ENCODE peak calls at places on chromosome 14, in eight cellular contexts. One of them, this sample, is unnamed.

GRCh38 chr14:64303471-64303917 is 9.3 kb upstream of the ESR2 start:
- DNase-seq in ureter: no peak
- DNase-seq in DMS79 treated with DMSO at 0.1 percent for 48 hours: peak; percentile 92
- DNase-seq in stimulated activated CD4-positive, alpha-beta T cell treated with anti-CD3 and anti-CD28 coated beads, Interleukin-12 subunit alpha, Interleukin-12 subunit beta, amount 100 ng/mL, for 24 hours: no peak
- DNase-seq in dorsolateral prefrontal cortex: no peak
- DNase-seq in heart left ventricle: no peak
- DNase-seq in GM06990: peak; percentile 49
- DNase-seq in A549: peak; percentile 82
- DNase-seq in this sample: no peak

GRCh38 chr14:23622990-23623389 is 13.2 kb upstream of the DHRS2 start:
- DNase-seq in A549: no peak
- DNase-seq in dorsolateral prefrontal cortex: no peak
- DNase-seq in GM06990: no peak
- DNase-seq in heart left ventricle: no peak
- DNase-seq in stimulated activated CD4-positive, alpha-beta T cell treated with anti-CD3 and anti-CD28 coated beads, Interleukin-12 subunit alpha, Interleukin-12 subunit beta, amount 100 ng/mL, for 24 hours: no peak
- DNase-seq in ureter: no peak
- DNase-seq in DMS79 treated with DMSO at 0.1 percent for 48 hours: no peak
- DNase-seq in this sample: no peak

GRCh38 chr14:103087343-103087835 is 3.4 kb downstream of the LBHD2 start:
- DNase-seq in GM06990: peak; percentile 10
- DNase-seq in ureter: no peak
- DNase-seq in DMS79 treated with DMSO at 0.1 percent for 48 hours: no peak
- DNase-seq in heart left ventricle: no peak
- DNase-seq in stimulated activated CD4-positive, alpha-beta T cell treated with anti-CD3 and anti-CD28 coated beads, Interleukin-12 subunit alpha, Interleukin-12 subunit beta, amount 100 ng/mL, for 24 hours: no peak
- DNase-seq in A549: no peak
- DNase-seq in dorsolateral prefrontal cortex: peak; percentile 24
- DNase-seq in this sample: no peak

GRCh38 chr14:82626156-82627055 is 1092.8 kb upstream of the SEL1L start:
- DNase-seq in GM06990: no peak
- DNase-seq in DMS79 treated with DMSO at 0.1 percent for 48 hours: no peak
- DNase-seq in heart left ventricle: no peak
- DNase-seq in A549: no peak
- DNase-seq in stimulated activated CD4-positive, alpha-beta T cell treated with anti-CD3 and anti-CD28 coated beads, Interleukin-12 subunit alpha, Interleukin-12 subunit beta, amount 100 ng/mL, for 24 hours: no peak
- DNase-seq in ureter: no peak
- DNase-seq in dorsolateral prefrontal cortex: no peak
- DNase-seq in this sample: no peak

GRCh38 chr14:77066555-77067172 is 31.4 kb upstream of the CIPC start:
- DNase-seq in heart left ventricle: no peak
- DNase-seq in ureter: no peak
- DNase-seq in A549: no peak
- DNase-seq in dorsolateral prefrontal cortex: no peak
- DNase-seq in stimulated activated CD4-positive, alpha-beta T cell treated with anti-CD3 and anti-CD28 coated beads, Interleukin-12 subunit alpha, Interleukin-12 subunit beta, amount 100 ng/mL, for 24 hours: no peak
- DNase-seq in DMS79 treated with DMSO at 0.1 percent for 48 hours: no peak
- DNase-seq in GM06990: no peak
- DNase-seq in this sample: no peak

GRCh38 chr14:32809255-32809654 is 129.4 kb upstream of the NPAS3 start:
- DNase-seq in heart left ventricle: no peak
- DNase-seq in ureter: no peak
- DNase-seq in stimulated activated CD4-positive, alpha-beta T cell treated with anti-CD3 and anti-CD28 coated beads, Interleukin-12 subunit alpha, Interleukin-12 subunit beta, amount 100 ng/mL, for 24 hours: no peak
- DNase-seq in GM06990: no peak
- DNase-seq in dorsolateral prefrontal cortex: no peak
- DNase-seq in DMS79 treated with DMSO at 0.1 percent for 48 hours: no peak
- DNase-seq in A549: no peak
- DNase-seq in this sample: no peak

GRCh38 chr14:100193417-100194357 is 34.2 kb upstream of the DEGS2 start:
- DNase-seq in DMS79 treated with DMSO at 0.1 percent for 48 hours: peak; percentile 74
- DNase-seq in heart left ventricle: peak; percentile 25
- DNase-seq in A549: no peak
- DNase-seq in ureter: no peak
- DNase-seq in stimulated activated CD4-positive, alpha-beta T cell treated with anti-CD3 and anti-CD28 coated beads, Interleukin-12 subunit alpha, Interleukin-12 subunit beta, amount 100 ng/mL, for 24 hours: no peak
- DNase-seq in GM06990: no peak
- DNase-seq in dorsolateral prefrontal cortex: peak; percentile 6
- DNase-seq in this sample: no peak

GRCh38 chr14:101256266-101256665 is 305.0 kb upstream of the DIO3 start:
- DNase-seq in dorsolateral prefrontal cortex: no peak
- DNase-seq in DMS79 treated with DMSO at 0.1 percent for 48 hours: no peak
- DNase-seq in stimulated activated CD4-positive, alpha-beta T cell treated with anti-CD3 and anti-CD28 coated beads, Interleukin-12 subunit alpha, Interleukin-12 subunit beta, amount 100 ng/mL, for 24 hours: no peak
- DNase-seq in GM06990: no peak
- DNase-seq in ureter: no peak
- DNase-seq in A549: no peak
- DNase-seq in heart left ventricle: no peak
- DNase-seq in this sample: no peak

GRCh38 chr14:86321151-86321550 is 791.2 kb downstream of the FLRT2 start:
- DNase-seq in A549: no peak
- DNase-seq in DMS79 treated with DMSO at 0.1 percent for 48 hours: no peak
- DNase-seq in ureter: no peak
- DNase-seq in dorsolateral prefrontal cortex: no peak
- DNase-seq in heart left ventricle: no peak
- DNase-seq in stimulated activated CD4-positive, alpha-beta T cell treated with anti-CD3 and anti-CD28 coated beads, Interleukin-12 subunit alpha, Interleukin-12 subunit beta, amount 100 ng/mL, for 24 hours: no peak
- DNase-seq in GM06990: no peak
- DNase-seq in this sample: no peak

GRCh38 chr14:64937821-64938193 is 4.7 kb downstream of the GPX2 start:
- DNase-seq in A549: peak; percentile 29
- DNase-seq in GM06990: no peak
- DNase-seq in heart left ventricle: no peak
- DNase-seq in ureter: no peak
- DNase-seq in DMS79 treated with DMSO at 0.1 percent for 48 hours: no peak
- DNase-seq in stimulated activated CD4-positive, alpha-beta T cell treated with anti-CD3 and anti-CD28 coated beads, Interleukin-12 subunit alpha, Interleukin-12 subunit beta, amount 100 ng/mL, for 24 hours: no peak
- DNase-seq in dorsolateral prefrontal cortex: no peak
- DNase-seq in this sample: no peak

GRCh38 chr14:104283197-104284106 is 145.1 kb downstream of the KIF26A start:
- DNase-seq in stimulated activated CD4-positive, alpha-beta T cell treated with anti-CD3 and anti-CD28 coated beads, Interleukin-12 subunit alpha, Interleukin-12 subunit beta, amount 100 ng/mL, for 24 hours: no peak
- DNase-seq in ureter: no peak
- DNase-seq in heart left ventricle: peak; percentile 11
- DNase-seq in DMS79 treated with DMSO at 0.1 percent for 48 hours: peak; percentile 91
- DNase-seq in dorsolateral prefrontal cortex: no peak
- DNase-seq in GM06990: no peak
- DNase-seq in A549: no peak
- DNase-seq in this sample: peak; percentile 60

GRCh38 chr14:104802120-104802912 is 1.4 kb downstream of the ZBTB42 start:
- DNase-seq in DMS79 treated with DMSO at 0.1 percent for 48 hours: no peak
- DNase-seq in heart left ventricle: no peak
- DNase-seq in A549: no peak
- DNase-seq in stimulated activated CD4-positive, alpha-beta T cell treated with anti-CD3 and anti-CD28 coated beads, Interleukin-12 subunit alpha, Interleukin-12 subunit beta, amount 100 ng/mL, for 24 hours: no peak
- DNase-seq in ureter: no peak
- DNase-seq in dorsolateral prefrontal cortex: no peak
- DNase-seq in GM06990: no peak
- DNase-seq in this sample: no peak

GRCh38 chr14:77547512-77547911 is 48.9 kb upstream of the ISM2 start:
- DNase-seq in heart left ventricle: no peak
- DNase-seq in GM06990: no peak
- DNase-seq in stimulated activated CD4-positive, alpha-beta T cell treated with anti-CD3 and anti-CD28 coated beads, Interleukin-12 subunit alpha, Interleukin-12 subunit beta, amount 100 ng/mL, for 24 hours: no peak
- DNase-seq in DMS79 treated with DMSO at 0.1 percent for 48 hours: no peak
- DNase-seq in A549: no peak
- DNase-seq in dorsolateral prefrontal cortex: no peak
- DNase-seq in ureter: no peak
- DNase-seq in this sample: no peak

GRCh38 chr14:93533437-93533836 is 102.7 kb downstream of the UNC79 start:
- DNase-seq in DMS79 treated with DMSO at 0.1 percent for 48 hours: no peak
- DNase-seq in A549: no peak
- DNase-seq in GM06990: no peak
- DNase-seq in stimulated activated CD4-positive, alpha-beta T cell treated with anti-CD3 and anti-CD28 coated beads, Interleukin-12 subunit alpha, Interleukin-12 subunit beta, amount 100 ng/mL, for 24 hours: no peak
- DNase-seq in ureter: no peak
- DNase-seq in heart left ventricle: no peak
- DNase-seq in dorsolateral prefrontal cortex: no peak
- DNase-seq in this sample: no peak

GRCh38 chr14:64639340-64639821 is 64.8 kb upstream of the PLEKHG3 start:
- DNase-seq in stimulated activated CD4-positive, alpha-beta T cell treated with anti-CD3 and anti-CD28 coated beads, Interleukin-12 subunit alpha, Interleukin-12 subunit beta, amount 100 ng/mL, for 24 hours: no peak
- DNase-seq in A549: no peak
- DNase-seq in ureter: no peak
- DNase-seq in GM06990: no peak
- DNase-seq in heart left ventricle: no peak
- DNase-seq in dorsolateral prefrontal cortex: no peak
- DNase-seq in DMS79 treated with DMSO at 0.1 percent for 48 hours: no peak
- DNase-seq in this sample: peak; percentile 73

GRCh38 chr14:35420036-35420811 is 15.7 kb upstream of the NFKBIA start:
- DNase-seq in stimulated activated CD4-positive, alpha-beta T cell treated with anti-CD3 and anti-CD28 coated beads, Interleukin-12 subunit alpha, Interleukin-12 subunit beta, amount 100 ng/mL, for 24 hours: no peak
- DNase-seq in dorsolateral prefrontal cortex: no peak
- DNase-seq in heart left ventricle: no peak
- DNase-seq in GM06990: no peak
- DNase-seq in ureter: no peak
- DNase-seq in DMS79 treated with DMSO at 0.1 percent for 48 hours: no peak
- DNase-seq in A549: no peak
- DNase-seq in this sample: no peak

GRCh38 chr14:21104448-21105060 is 3.7 kb downstream of the TMEM253 start:
- DNase-seq in stimulated activated CD4-positive, alpha-beta T cell treated with anti-CD3 and anti-CD28 coated beads, Interleukin-12 subunit alpha, Interleukin-12 subunit beta, amount 100 ng/mL, for 24 hours: peak; percentile 45
- DNase-seq in DMS79 treated with DMSO at 0.1 percent for 48 hours: peak; percentile 96
- DNase-seq in GM06990: no peak
- DNase-seq in heart left ventricle: peak; percentile 89
- DNase-seq in dorsolateral prefrontal cortex: peak; percentile 82
- DNase-seq in A549: peak; percentile 69
- DNase-seq in ureter: peak; percentile 84
- DNase-seq in this sample: no peak

GRCh38 chr14:23572524-23572828 is 4.9 kb upstream of the AP1G2 start:
- DNase-seq in dorsolateral prefrontal cortex: no peak
- DNase-seq in stimulated activated CD4-positive, alpha-beta T cell treated with anti-CD3 and anti-CD28 coated beads, Interleukin-12 subunit alpha, Interleukin-12 subunit beta, amount 100 ng/mL, for 24 hours: no peak
- DNase-seq in GM06990: no peak
- DNase-seq in ureter: peak; percentile 33
- DNase-seq in A549: no peak
- DNase-seq in heart left ventricle: no peak
- DNase-seq in DMS79 treated with DMSO at 0.1 percent for 48 hours: no peak
- DNase-seq in this sample: no peak

GRCh38 chr14:92481811-92482559 is 31.6 kb upstream of the RIN3 start:
- DNase-seq in A549: no peak
- DNase-seq in GM06990: no peak
- DNase-seq in DMS79 treated with DMSO at 0.1 percent for 48 hours: peak; percentile 16
- DNase-seq in stimulated activated CD4-positive, alpha-beta T cell treated with anti-CD3 and anti-CD28 coated beads, Interleukin-12 subunit alpha, Interleukin-12 subunit beta, amount 100 ng/mL, for 24 hours: no peak
- DNase-seq in ureter: peak; percentile 13
- DNase-seq in heart left ventricle: no peak
- DNase-seq in dorsolateral prefrontal cortex: no peak
- DNase-seq in this sample: peak; percentile 44

GRCh38 chr14:99809864-99810854 is 16.9 kb downstream of the EML1 start:
- DNase-seq in A549: no peak
- DNase-seq in dorsolateral prefrontal cortex: no peak
- DNase-seq in heart left ventricle: peak; percentile 70
- DNase-seq in ureter: peak; percentile 58
- DNase-seq in DMS79 treated with DMSO at 0.1 percent for 48 hours: no peak
- DNase-seq in stimulated activated CD4-positive, alpha-beta T cell treated with anti-CD3 and anti-CD28 coated beads, Interleukin-12 subunit alpha, Interleukin-12 subunit beta, amount 100 ng/mL, for 24 hours: no peak
- DNase-seq in GM06990: no peak
- DNase-seq in this sample: no peak